ENCODE peak calls at places on chromosomes 6 and 20, in four cellular contexts. U is K562, I is HepG2, E is GM12878. M is an unnamed sample.

GRCh38 chr6:18585032-18585573 is 198.0 kb downstream of the RNF144B start:
- DNase-seq in U (peak), I (peak), E (no peak), M (no peak)

GRCh38 chr6:129774697-129775447 is 64.9 kb upstream of the ARHGAP18 start:
- DNase-seq in U (peak), I (peak), E (no peak), M (peak)

GRCh38 chr6:105985098-105985815 is 100.9 kb upstream of the PRDM1 start:
- DNase-seq in U (no peak), I (no peak), E (no peak), M (no peak)

GRCh38 chr20:60056345-60057122 is 98.3 kb downstream of the CDH26 start:
- DNase-seq in U (no peak), I (no peak), E (no peak), M (no peak)

GRCh38 chr20:40738976-40739375 is 49.9 kb upstream of the MAFB start:
- DNase-seq in U (no peak), I (no peak), E (no peak), M (no peak)

GRCh38 chr6:33848498-33848897 is 44.7 kb upstream of the MLN start:
- DNase-seq in U (no peak), I (no peak), E (no peak), M (no peak)

GRCh38 chr6:135535989-135536414 is 38.5 kb upstream of the AHI1 start:
- DNase-seq in U (peak), I (peak), E (peak), M (no peak)

GRCh38 chr20:32510601-32511357 is 74.4 kb downstream of the NOL4L start:
- DNase-seq in U (peak), I (peak), E (no peak), M (no peak)

GRCh38 chr6:161584051-161584450 is 310.2 kb upstream of the AGPAT4 start:
- DNase-seq in U (no peak), I (no peak), E (no peak), M (no peak)

GRCh38 chr6:111481836-111482235 is 1.2 kb downstream of the REV3L start:
- DNase-seq in U (peak), I (peak), E (no peak), M (no peak)

GRCh38 chr6:137236581-137237355 is 17.6 kb upstream of the IFNGR1 start:
- DNase-seq in U (no peak), I (no peak), E (no peak), M (no peak)

GRCh38 chr6:14239097-14239496 is 121.5 kb downstream of the CD83 start:
- DNase-seq in U (no peak), I (no peak), E (no peak), M (no peak)

GRCh38 chr6:63584566-63584965 is 12.3 kb downstream of the LOC128125822 start:
- DNase-seq in U (no peak), I (no peak), E (no peak), M (no peak)

GRCh38 chr20:61745397-61746146 is 320.1 kb downstream of the TAF4 start:
- DNase-seq in U (no peak), I (no peak), E (no peak), M (no peak)

GRCh38 chr6:20948531-20948930 is 414.3 kb downstream of the CDKAL1 start:
- DNase-seq in U (no peak), I (no peak), E (no peak), M (no peak)

GRCh38 chr6:22804620-22805271 is 235.4 kb downstream of the HDGFL1 start:
- DNase-seq in U (no peak), I (no peak), E (no peak), M (no peak)

GRCh38 chr20:58447733-58448391 is 58.8 kb downstream of the VAPB start:
- DNase-seq in U (peak), I (peak), E (no peak), M (peak)

GRCh38 chr6:27791182-27791939 is 120.8 kb downstream of the OR2B2 start:
- DNase-seq in U (peak), I (peak), E (no peak), M (peak)

GRCh38 chr6:73388433-73388799 is 6.2 kb upstream of the DDX43 start:
- DNase-seq in U (no peak), I (no peak), E (no peak), M (no peak)

GRCh38 chr20:23331951-23332350 is 18.6 kb upstream of the NXT1 start:
- DNase-seq in U (peak), I (no peak), E (no peak), M (no peak)

GRCh38 chr6:16168858-16169257 is 40.0 kb downstream of the MYLIP start:
- DNase-seq in U (peak), I (peak), E (peak), M (no peak)

GRCh38 chr20:43462369-43463132 is 4.9 kb downstream of the SRSF6 start:
- DNase-seq in U (no peak), I (no peak), E (no peak), M (no peak)

GRCh38 chr20:43465625-43465943 is 7.9 kb downstream of the SRSF6 start:
- DNase-seq in U (no peak), I (no peak), E (no peak), M (no peak)

GRCh38 chr20:43463864-43464785 is 6.4 kb downstream of the SRSF6 start:
- DNase-seq in U (no peak), I (no peak), E (no peak), M (no peak)

GRCh38 chr20:43461894-43462293 is 4.2 kb downstream of the SRSF6 start:
- DNase-seq in U (no peak), I (no peak), E (no peak), M (no peak)

DNA sequence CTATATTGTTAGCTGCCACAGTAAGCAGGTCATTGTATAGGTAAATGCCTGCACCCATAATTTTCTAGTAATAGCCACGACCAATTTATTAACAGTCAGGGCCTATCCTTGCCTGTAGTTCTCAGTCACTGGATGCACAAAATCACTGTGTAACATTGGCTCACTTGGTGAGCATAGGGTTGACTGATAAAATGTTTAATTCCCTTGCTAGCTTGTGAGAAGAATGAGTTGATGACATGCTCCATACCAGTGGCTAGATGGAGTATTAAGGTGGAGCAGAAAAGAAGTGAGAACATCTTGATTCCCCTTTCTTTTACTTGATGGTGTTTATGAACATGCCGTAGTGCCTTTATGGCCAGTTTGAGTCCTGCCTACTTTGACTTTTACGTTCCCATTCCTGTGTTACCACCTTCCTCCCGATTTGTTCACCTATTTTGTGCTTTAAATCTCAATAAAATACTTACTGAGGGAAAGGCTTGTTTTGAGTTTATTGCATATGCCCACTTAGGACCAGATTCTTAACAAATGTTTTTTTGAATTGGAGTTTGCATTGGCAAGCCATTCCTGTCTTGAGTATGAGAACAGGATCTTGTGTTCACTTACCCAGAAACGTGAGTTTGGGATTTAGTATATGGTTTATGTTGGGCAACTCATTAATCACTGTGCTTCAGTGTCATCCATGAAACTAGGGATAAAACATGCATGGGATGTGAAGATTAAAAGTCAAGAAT is 5.6 kb downstream of the SRSF6 start:
- DNase-seq in U (no peak), I (no peak), E (no peak), M (no peak)
- TF ChIP-seq MAX in U (no peak), I (no peak), E (no peak), M (no peak)

GRCh38 chr6:10082385-10082784 is 332.5 kb downstream of the TFAP2A start:
- DNase-seq in U (no peak), I (no peak), E (no peak), M (no peak)
- TF ChIP-seq CREM in U (no peak), I (no peak), E (no peak), M (no peak)

GRCh38 chr6:109121411-109121810 is 26.1 kb downstream of the CEP57L1 start:
- DNase-seq in U (no peak), I (no peak), E (no peak), M (no peak)
- TF ChIP-seq MAX in U (no peak), I (no peak), E (no peak), M (no peak)

DNA sequence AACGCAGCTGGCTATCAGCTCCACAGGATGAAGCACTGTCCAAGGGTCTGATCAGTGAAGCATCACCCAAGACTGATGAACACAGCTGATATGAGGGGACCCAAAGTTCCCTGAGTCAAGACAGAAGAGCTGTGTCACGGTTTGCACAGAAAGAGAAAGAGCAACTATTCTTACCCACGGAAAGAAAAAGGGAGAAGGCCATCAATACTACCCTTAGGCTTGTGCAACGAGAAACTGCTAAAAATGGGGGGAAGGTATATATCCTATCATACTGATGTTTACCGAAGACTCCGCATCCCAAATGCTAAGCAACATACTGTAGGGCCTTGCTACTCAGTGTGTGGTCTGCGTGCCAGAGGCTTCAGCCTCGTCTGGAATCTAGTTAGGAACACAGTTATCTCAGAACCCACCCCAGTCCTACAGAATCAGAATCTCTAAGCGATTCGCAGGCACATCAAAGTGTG is 665 bp downstream of the FASTKD5 start:
- DNase-seq in U (peak), I (no peak), E (no peak), M (no peak)
- TF ChIP-seq CREM in U (peak), I (no peak), E (no peak), M (no peak)

GRCh38 chr20:46512943-46513844 is at the start of gene ZNF334:
- DNase-seq in U (peak), I (peak), E (no peak), M (peak)
- TF ChIP-seq MAX in U (no peak), I (peak), E (no peak), M (peak)

GRCh38 chr20:48910360-48910781 is 11.1 kb upstream of the ARFGEF2 start:
- DNase-seq in U (no peak), I (no peak), E (no peak), M (no peak)
- TF ChIP-seq CREM in U (no peak), I (no peak), E (no peak), M (no peak)

GRCh38 chr6:35602133-35602946 is 86.4 kb downstream of the FKBP5 start:
- DNase-seq in U (no peak), I (peak), E (no peak), M (no peak)
- TF ChIP-seq MAX in U (no peak), I (no peak), E (no peak), M (no peak)

GRCh38 chr20:49715466-49715865 is 1.8 kb upstream of the B4GALT5 start:
- DNase-seq in U (no peak), I (no peak), E (no peak), M (no peak)

GRCh38 chr20:49713779-49714712 is at the start of gene B4GALT5:
- DNase-seq in U (peak), I (peak), E (no peak), M (peak)

GRCh38 chr20:49712118-49712517 is 1.6 kb downstream of the B4GALT5 start:
- DNase-seq in U (no peak), I (no peak), E (no peak), M (no peak)

GRCh38 chr20:49711331-49711987 is 2.2 kb downstream of the B4GALT5 start:
- DNase-seq in U (no peak), I (no peak), E (no peak), M (no peak)

DNA sequence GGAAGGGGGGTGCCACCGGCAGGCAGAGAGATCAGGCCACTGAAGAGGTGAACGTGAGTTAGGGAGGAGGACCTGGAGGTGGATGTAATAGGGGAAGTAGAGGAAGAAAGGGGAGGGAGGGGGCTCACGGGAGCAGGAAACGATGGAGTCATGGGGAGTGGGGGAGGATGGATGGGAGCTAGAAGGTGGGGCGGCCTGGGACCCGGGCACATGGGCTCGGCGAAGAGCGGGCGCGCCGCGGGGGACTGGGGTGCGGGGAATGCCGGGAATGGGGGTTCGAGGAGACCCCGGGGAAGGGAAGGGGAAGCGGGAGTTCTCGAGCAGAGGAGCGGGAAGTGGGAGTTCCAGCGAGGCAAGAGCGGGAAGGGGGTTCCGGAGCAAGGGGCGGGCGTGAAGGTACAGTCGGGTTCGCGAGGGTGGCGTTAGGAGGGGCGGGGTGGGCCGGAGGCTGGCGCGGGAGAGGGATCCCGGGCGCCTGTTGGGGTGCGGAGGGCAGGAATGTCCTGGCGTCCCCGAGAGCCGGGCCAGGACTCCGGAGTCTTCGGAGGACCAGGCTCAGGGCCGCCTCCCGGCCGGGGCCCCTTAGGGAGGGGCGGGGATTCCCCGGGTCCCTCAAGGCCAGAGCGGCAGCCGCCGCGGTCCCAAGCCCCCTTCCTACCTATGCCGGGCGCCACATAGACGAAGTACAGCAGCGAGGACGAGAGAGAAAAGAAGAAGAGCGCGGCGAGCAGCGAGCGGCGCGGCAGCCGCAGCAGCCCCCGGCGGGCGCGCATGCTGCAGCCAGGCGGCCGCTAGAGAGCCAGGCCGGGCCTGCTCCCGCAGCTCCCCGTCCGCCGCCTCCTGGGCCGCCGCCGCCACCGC is 530 bp downstream of the B4GALT5 start:
- DNase-seq in U (peak), I (no peak), E (no peak), M (peak)
- TF ChIP-seq CREM in U (no peak), I (no peak), E (no peak), M (no peak)

GRCh38 chr6:150992682-150993081 is 127.2 kb downstream of the MTHFD1L start:
- DNase-seq in U (no peak), I (no peak), E (no peak), M (no peak)

GRCh38 chr6:150993253-150993652 is 127.8 kb downstream of the MTHFD1L start:
- DNase-seq in U (no peak), I (no peak), E (no peak), M (no peak)

GRCh38 chr6:150991487-150991886 is 126.0 kb downstream of the MTHFD1L start:
- DNase-seq in U (no peak), I (no peak), E (no peak), M (no peak)

GRCh38 chr6:150994026-150994425 is 128.5 kb downstream of the MTHFD1L start:
- DNase-seq in U (no peak), I (no peak), E (no peak), M (no peak)

GRCh38 chr6:150992279-150992678 is 126.8 kb downstream of the MTHFD1L start:
- DNase-seq in U (no peak), I (no peak), E (no peak), M (no peak)
- TF ChIP-seq MAX in U (no peak), I (no peak), E (no peak), M (no peak)

M was measured in WTC11.